ENCODE peak calls at places on chromosomes 12 and 14, in six cellular contexts. One of them, this sample, is unnamed. For H3K4me1 and H3K9me3, the result is how much of the 10 kb centered on the place peaks cover.

GRCh38 chr14:73783107-73783727 is 68.4 kb upstream of the PTGR2 start:
- ATAC-seq in psoas muscle: no peak
- ATAC-seq in right cardiac atrium: no peak
- ATAC-seq in heart left ventricle: peak
- ATAC-seq in K562: no peak
- ATAC-seq in aorta: no peak
- ATAC-seq in this sample: no peak

GRCh38 chr12:121713257-121714155 is 954 bp downstream of the TMEM120B start:
- ATAC-seq in right cardiac atrium: peak
- ATAC-seq in psoas muscle: peak
- ATAC-seq in K562: peak
- ATAC-seq in heart left ventricle: peak
- ATAC-seq in aorta: peak
- ATAC-seq in this sample: peak

GRCh38 chr14:97994020-97994531 is 1196.9 kb downstream of the VRK1 start:
- ATAC-seq in psoas muscle: no peak
- ATAC-seq in right cardiac atrium: no peak
- ATAC-seq in heart left ventricle: no peak
- ATAC-seq in K562: no peak
- ATAC-seq in aorta: no peak
- ATAC-seq in this sample: no peak

GRCh38 chr14:59275668-59276067 is 87.2 kb downstream of the DAAM1 start:
- ATAC-seq in heart left ventricle: peak
- ATAC-seq in right cardiac atrium: peak
- ATAC-seq in aorta: peak
- ATAC-seq in psoas muscle: peak
- ATAC-seq in K562: no peak
- ATAC-seq in this sample: peak

GRCh38 chr12:68410018-68410650 is 78.0 kb upstream of the MDM1 start:
- ATAC-seq in psoas muscle: no peak
- ATAC-seq in aorta: no peak
- ATAC-seq in heart left ventricle: no peak
- ATAC-seq in K562: no peak
- ATAC-seq in right cardiac atrium: no peak
- ATAC-seq in this sample: no peak

GRCh38 chr12:31485570-31485969 is 105.4 kb downstream of the DENND5B start:
- ATAC-seq in right cardiac atrium: no peak
- ATAC-seq in heart left ventricle: peak
- ATAC-seq in psoas muscle: no peak
- ATAC-seq in aorta: no peak
- ATAC-seq in K562: no peak
- ATAC-seq in this sample: no peak

GRCh38 chr12:12975322-12976077 is 23.5 kb upstream of the GPRC5D start:
- ATAC-seq in heart left ventricle: peak
- ATAC-seq in psoas muscle: no peak
- ATAC-seq in aorta: peak
- ATAC-seq in right cardiac atrium: peak
- ATAC-seq in K562: peak
- ATAC-seq in this sample: no peak

GRCh38 chr14:52351191-52351560 is 37.1 kb downstream of the PTGER2 start:
- ATAC-seq in K562: no peak
- ATAC-seq in psoas muscle: no peak
- ATAC-seq in aorta: peak
- ATAC-seq in heart left ventricle: peak
- ATAC-seq in right cardiac atrium: peak
- ATAC-seq in this sample: peak

GRCh38 chr14:72998252-72998903 is 28.5 kb downstream of the ZFYVE1 start:
- ATAC-seq in K562: no peak
- ATAC-seq in heart left ventricle: no peak
- ATAC-seq in psoas muscle: no peak
- ATAC-seq in aorta: no peak
- ATAC-seq in right cardiac atrium: no peak
- ATAC-seq in this sample: no peak

GRCh38 chr12:5562581-5562980 is 130.7 kb downstream of the NTF3 start:
- ATAC-seq in psoas muscle: no peak
- ATAC-seq in aorta: no peak
- ATAC-seq in right cardiac atrium: no peak
- ATAC-seq in K562: no peak
- ATAC-seq in heart left ventricle: no peak
- ATAC-seq in this sample: no peak
- H3K27ac ChIP-seq in psoas muscle: no peak
- H3K27ac ChIP-seq in aorta: no peak
- H3K27ac ChIP-seq in right cardiac atrium: no peak
- H3K27ac ChIP-seq in K562: no peak
- H3K27ac ChIP-seq in heart left ventricle: no peak
- H3K27ac ChIP-seq in this sample: no peak

DNA sequence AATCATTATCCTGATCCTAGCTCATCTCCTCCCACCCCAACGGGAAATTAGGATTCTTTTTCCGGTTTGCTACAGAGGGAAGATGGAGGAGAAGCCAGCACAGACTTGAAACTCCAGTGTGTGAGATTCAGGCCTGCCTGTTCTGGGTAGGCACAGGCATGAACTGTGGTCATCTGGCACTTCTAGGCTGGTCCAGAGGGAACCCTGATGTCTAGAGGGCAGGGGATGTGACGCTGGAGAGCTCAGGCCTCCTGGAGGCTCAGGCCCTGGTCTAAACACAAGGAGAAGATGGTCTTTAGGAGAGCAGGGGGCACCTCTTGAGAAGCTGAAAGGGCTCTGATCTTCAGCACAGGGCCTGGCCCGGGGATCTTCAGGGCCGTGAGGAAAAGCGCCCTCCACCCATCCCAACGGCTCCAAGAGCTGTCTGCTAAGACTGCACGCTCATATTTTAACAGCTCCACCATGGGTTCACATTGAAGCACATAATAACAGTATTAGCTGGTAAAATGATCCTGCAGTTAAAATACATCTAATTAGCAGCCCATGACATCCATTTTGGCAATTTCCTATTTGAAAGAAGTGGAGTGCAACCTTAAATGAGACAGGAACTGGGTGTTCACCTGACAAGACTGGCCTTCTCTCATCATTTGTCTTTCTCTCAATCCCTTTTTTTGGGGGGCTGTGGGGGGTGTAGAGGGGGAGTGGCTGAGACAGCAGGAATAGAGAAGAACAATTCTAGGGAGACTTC is 35.4 kb downstream of the BCL11B start:
- ATAC-seq in right cardiac atrium: no peak
- ATAC-seq in aorta: no peak
- ATAC-seq in heart left ventricle: no peak
- ATAC-seq in psoas muscle: no peak
- ATAC-seq in K562: no peak
- ATAC-seq in this sample: no peak
- H3K4me1 ChIP-seq in right cardiac atrium: under half
- H3K4me1 ChIP-seq in aorta: under half
- H3K4me1 ChIP-seq in heart left ventricle: under half
- H3K4me1 ChIP-seq in psoas muscle: under half
- H3K4me1 ChIP-seq in K562: under half
- H3K4me1 ChIP-seq in this sample: under half

GRCh38 chr14:71463807-71464206 is 468.4 kb upstream of the RGS6 start:
- ATAC-seq in right cardiac atrium: no peak
- ATAC-seq in heart left ventricle: no peak
- ATAC-seq in psoas muscle: no peak
- ATAC-seq in aorta: no peak
- ATAC-seq in K562: no peak
- ATAC-seq in this sample: no peak
- H3K9me3 ChIP-seq in right cardiac atrium: under half
- H3K9me3 ChIP-seq in heart left ventricle: under half
- H3K9me3 ChIP-seq in psoas muscle: under half
- H3K9me3 ChIP-seq in aorta: under half
- H3K9me3 ChIP-seq in K562: under half
- H3K9me3 ChIP-seq in this sample: under half

DNA sequence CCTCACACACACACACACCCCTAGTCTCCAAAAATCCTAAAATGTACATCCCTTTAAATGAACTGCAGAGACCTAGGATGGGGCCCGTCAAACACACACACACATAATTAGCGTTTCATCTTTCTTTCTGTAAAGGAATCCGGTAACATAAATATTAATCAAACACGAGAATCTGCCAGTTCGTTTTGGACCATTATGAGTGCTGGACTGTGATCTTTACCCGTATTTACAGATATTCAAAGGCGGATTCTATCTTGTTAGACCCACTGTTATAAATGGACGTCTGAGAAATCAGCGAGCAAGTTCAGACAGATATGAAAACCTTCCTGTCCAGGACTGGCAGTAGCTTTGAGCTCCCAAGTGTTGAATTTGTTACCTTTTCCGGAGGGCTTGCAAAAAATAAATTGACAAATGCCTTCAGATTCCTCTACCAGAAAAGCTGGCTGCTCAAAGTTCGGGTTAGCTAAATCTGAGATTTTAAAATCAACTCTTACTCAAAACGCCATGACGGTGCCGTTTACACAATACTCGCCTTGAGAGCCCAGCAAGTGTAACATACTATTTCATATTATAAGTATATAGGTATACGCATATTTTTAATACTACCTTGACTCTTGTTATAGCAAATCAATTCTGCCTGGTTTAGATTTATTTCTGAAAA is 27.6 kb downstream of the BCL11B start:
- ATAC-seq in aorta: no peak
- ATAC-seq in right cardiac atrium: no peak
- ATAC-seq in heart left ventricle: no peak
- ATAC-seq in K562: no peak
- ATAC-seq in psoas muscle: no peak
- ATAC-seq in this sample: no peak
- H3K27ac ChIP-seq in aorta: no peak
- H3K27ac ChIP-seq in right cardiac atrium: no peak
- H3K27ac ChIP-seq in heart left ventricle: no peak
- H3K27ac ChIP-seq in K562: no peak
- H3K27ac ChIP-seq in psoas muscle: no peak
- H3K27ac ChIP-seq in this sample: no peak